ENCODE peak calls at places on chromosome 12, in five cellular contexts. One of them, this sample, is unnamed.

GRCh38 chr12:62737201-62737600 is 197.7 kb downstream of the PPM1H start:
- DNase-seq in sigmoid colon: no peak
- DNase-seq in body of pancreas: no peak
- DNase-seq in HepG2: no peak
- DNase-seq in GM12878: no peak
- DNase-seq in this sample: no peak

GRCh38 chr12:122166422-122167327 is 7.3 kb downstream of the IL31 start:
- DNase-seq in GM12878: peak
- DNase-seq in sigmoid colon: no peak
- DNase-seq in body of pancreas: no peak
- DNase-seq in HepG2: no peak
- DNase-seq in this sample: no peak

GRCh38 chr12:44063671-44064070 is 227.8 kb downstream of the TMEM117 start:
- DNase-seq in HepG2: no peak
- DNase-seq in body of pancreas: no peak
- DNase-seq in sigmoid colon: no peak
- DNase-seq in GM12878: no peak
- DNase-seq in this sample: no peak

GRCh38 chr12:121095544-121096198 is 37.0 kb upstream of the P2RX7 start:
- DNase-seq in GM12878: peak
- DNase-seq in body of pancreas: peak
- DNase-seq in sigmoid colon: peak
- DNase-seq in HepG2: peak
- DNase-seq in this sample: peak

GRCh38 chr12:130573235-130573634 is 142.9 kb downstream of the RIMBP2 start:
- DNase-seq in body of pancreas: no peak
- DNase-seq in GM12878: no peak
- DNase-seq in sigmoid colon: no peak
- DNase-seq in HepG2: no peak
- DNase-seq in this sample: no peak

GRCh38 chr12:124709722-124710656 is 142.6 kb upstream of the NCOR2 start:
- DNase-seq in body of pancreas: no peak
- DNase-seq in GM12878: no peak
- DNase-seq in sigmoid colon: no peak
- DNase-seq in HepG2: no peak
- DNase-seq in this sample: no peak

GRCh38 chr12:4595881-4596280 is 33.9 kb downstream of the DYRK4 start:
- DNase-seq in sigmoid colon: no peak
- DNase-seq in HepG2: no peak
- DNase-seq in body of pancreas: no peak
- DNase-seq in GM12878: no peak
- DNase-seq in this sample: no peak

GRCh38 chr12:15227004-15227679 is 5.9 kb upstream of the RERG start:
- DNase-seq in GM12878: no peak
- DNase-seq in body of pancreas: peak
- DNase-seq in sigmoid colon: peak
- DNase-seq in HepG2: peak
- DNase-seq in this sample: peak

GRCh38 chr12:71027835-71028234 is 107.3 kb upstream of the PTPRR start:
- DNase-seq in HepG2: no peak
- DNase-seq in sigmoid colon: no peak
- DNase-seq in body of pancreas: no peak
- DNase-seq in GM12878: no peak
- DNase-seq in this sample: no peak

GRCh38 chr12:121822393-121823100 is 18.7 kb downstream of the SETD1B start:
- DNase-seq in HepG2: no peak
- DNase-seq in body of pancreas: no peak
- DNase-seq in GM12878: no peak
- DNase-seq in sigmoid colon: no peak
- DNase-seq in this sample: no peak

GRCh38 chr12:122895757-122896636 is at the start of gene VPS37B:
- DNase-seq in GM12878: no peak
- DNase-seq in sigmoid colon: peak
- DNase-seq in HepG2: peak
- DNase-seq in body of pancreas: peak
- DNase-seq in this sample: peak

GRCh38 chr12:99852666-99853065 is 132.1 kb downstream of the ANKS1B start:
- DNase-seq in GM12878: no peak
- DNase-seq in HepG2: no peak
- DNase-seq in body of pancreas: no peak
- DNase-seq in sigmoid colon: no peak
- DNase-seq in this sample: no peak

GRCh38 chr12:42933461-42934081 is 344.0 kb upstream of the PRICKLE1 start:
- DNase-seq in HepG2: no peak
- DNase-seq in sigmoid colon: no peak
- DNase-seq in GM12878: no peak
- DNase-seq in body of pancreas: no peak
- DNase-seq in this sample: no peak

GRCh38 chr12:71688961-71689570 is 3.2 kb downstream of the TMEM19 start:
- DNase-seq in HepG2: no peak
- DNase-seq in sigmoid colon: no peak
- DNase-seq in body of pancreas: no peak
- DNase-seq in GM12878: no peak
- DNase-seq in this sample: no peak

GRCh38 chr12:117189725-117190209 is 503 bp downstream of the FBXO21 start:
- DNase-seq in GM12878: no peak
- DNase-seq in sigmoid colon: peak
- DNase-seq in body of pancreas: peak
- DNase-seq in HepG2: peak
- DNase-seq in this sample: peak

GRCh38 chr12:104975621-104976343 is 10.3 kb upstream of the NOPCHAP1 start:
- DNase-seq in body of pancreas: no peak
- DNase-seq in GM12878: no peak
- DNase-seq in HepG2: no peak
- DNase-seq in sigmoid colon: no peak
- DNase-seq in this sample: no peak

GRCh38 chr12:88934163-88934747 is 354.0 kb upstream of the KITLG start:
- DNase-seq in sigmoid colon: no peak
- DNase-seq in body of pancreas: no peak
- DNase-seq in GM12878: no peak
- DNase-seq in HepG2: no peak
- DNase-seq in this sample: no peak

GRCh38 chr12:119748512-119748911 is 80.6 kb downstream of the PRKAB1 start:
- DNase-seq in sigmoid colon: no peak
- DNase-seq in GM12878: no peak
- DNase-seq in HepG2: no peak
- DNase-seq in body of pancreas: no peak
- DNase-seq in this sample: no peak

GRCh38 chr12:26845984-26846383 is 13.0 kb upstream of the ITPR2 start:
- DNase-seq in GM12878: no peak
- DNase-seq in body of pancreas: peak
- DNase-seq in sigmoid colon: no peak
- DNase-seq in HepG2: peak
- DNase-seq in this sample: peak

GRCh38 chr12:47307680-47308399 is 228.1 kb upstream of the AMIGO2 start:
- DNase-seq in GM12878: peak
- DNase-seq in body of pancreas: peak
- DNase-seq in HepG2: peak
- DNase-seq in sigmoid colon: no peak
- DNase-seq in this sample: peak

GRCh38 chr12:130916251-130916911 is 37.3 kb upstream of the ADGRD1 start:
- DNase-seq in sigmoid colon: peak
- DNase-seq in body of pancreas: peak
- DNase-seq in HepG2: peak
- DNase-seq in GM12878: peak
- DNase-seq in this sample: peak

GRCh38 chr12:97568336-97569180 is 106.0 kb downstream of the RMST start:
- DNase-seq in HepG2: peak
- DNase-seq in GM12878: no peak
- DNase-seq in body of pancreas: peak
- DNase-seq in sigmoid colon: no peak
- DNase-seq in this sample: no peak

GRCh38 chr12:116722245-116722644 is 15.6 kb downstream of the SPRING1 start:
- DNase-seq in body of pancreas: no peak
- DNase-seq in HepG2: no peak
- DNase-seq in GM12878: no peak
- DNase-seq in sigmoid colon: no peak
- DNase-seq in this sample: no peak

GRCh38 chr12:89064151-89064550 is 288.1 kb downstream of the DUSP6 start:
- DNase-seq in GM12878: no peak
- DNase-seq in sigmoid colon: no peak
- DNase-seq in body of pancreas: no peak
- DNase-seq in HepG2: no peak
- DNase-seq in this sample: no peak

GRCh38 chr12:56626691-56627090 is 3.4 kb downstream of the BAZ2A start:
- DNase-seq in body of pancreas: no peak
- DNase-seq in sigmoid colon: no peak
- DNase-seq in HepG2: no peak
- DNase-seq in GM12878: no peak
- DNase-seq in this sample: no peak

GRCh38 chr12:105341010-105341409 is 10.5 kb downstream of the C12orf75 start:
- DNase-seq in body of pancreas: no peak
- DNase-seq in sigmoid colon: no peak
- DNase-seq in HepG2: no peak
- DNase-seq in GM12878: no peak
- DNase-seq in this sample: no peak

GRCh38 chr12:101823891-101824290 is 6.9 kb downstream of the GNPTAB start:
- DNase-seq in sigmoid colon: peak
- DNase-seq in HepG2: peak
- DNase-seq in GM12878: no peak
- DNase-seq in body of pancreas: peak
- DNase-seq in this sample: peak

GRCh38 chr12:57896139-57896436 is 45.3 kb upstream of the ATP23 start:
- DNase-seq in GM12878: no peak
- DNase-seq in body of pancreas: no peak
- DNase-seq in sigmoid colon: no peak
- DNase-seq in HepG2: no peak
- DNase-seq in this sample: no peak

GRCh38 chr12:120579179-120579578 is 2.0 kb downstream of the POP5 start:
- DNase-seq in sigmoid colon: no peak
- DNase-seq in body of pancreas: no peak
- DNase-seq in GM12878: no peak
- DNase-seq in HepG2: no peak
- DNase-seq in this sample: peak

GRCh38 chr12:22299294-22299912 is 35.1 kb downstream of the ST8SIA1 start:
- DNase-seq in sigmoid colon: no peak
- DNase-seq in GM12878: no peak
- DNase-seq in HepG2: no peak
- DNase-seq in body of pancreas: no peak
- DNase-seq in this sample: peak

GRCh38 chr12:33006106-33006505 is 109.5 kb upstream of the PKP2 start:
- DNase-seq in sigmoid colon: no peak
- DNase-seq in HepG2: no peak
- DNase-seq in GM12878: no peak
- DNase-seq in body of pancreas: no peak
- DNase-seq in this sample: no peak

GRCh38 chr12:3998968-3999792 is 126.0 kb upstream of the PARP11 start:
- DNase-seq in body of pancreas: peak
- DNase-seq in sigmoid colon: no peak
- DNase-seq in HepG2: peak
- DNase-seq in GM12878: no peak
- DNase-seq in this sample: no peak

GRCh38 chr12:6383572-6384498 is at the start of gene LTBR:
- DNase-seq in sigmoid colon: peak
- DNase-seq in GM12878: no peak
- DNase-seq in body of pancreas: peak
- DNase-seq in HepG2: peak
- DNase-seq in this sample: peak
- TF ChIP-seq POLR2A in sigmoid colon: peak
- TF ChIP-seq POLR2A in GM12878: no peak
- TF ChIP-seq POLR2A in body of pancreas: peak
- TF ChIP-seq POLR2A in HepG2: peak
- TF ChIP-seq POLR2A in this sample: no peak

GRCh38 chr12:69783365-69783764 is 41.7 kb upstream of the MYRFL start:
- DNase-seq in body of pancreas: no peak
- DNase-seq in HepG2: no peak
- DNase-seq in GM12878: no peak
- DNase-seq in sigmoid colon: no peak
- DNase-seq in this sample: no peak

GRCh38 chr12:69779928-69780327 is 41.3 kb downstream of the RAB3IP start:
- DNase-seq in GM12878: no peak
- DNase-seq in sigmoid colon: no peak
- DNase-seq in HepG2: no peak
- DNase-seq in body of pancreas: no peak
- DNase-seq in this sample: peak
- TF ChIP-seq POLR2A in GM12878: no peak
- TF ChIP-seq POLR2A in sigmoid colon: no peak
- TF ChIP-seq POLR2A in HepG2: no peak
- TF ChIP-seq POLR2A in body of pancreas: no peak
- TF ChIP-seq POLR2A in this sample: no peak

DNA sequence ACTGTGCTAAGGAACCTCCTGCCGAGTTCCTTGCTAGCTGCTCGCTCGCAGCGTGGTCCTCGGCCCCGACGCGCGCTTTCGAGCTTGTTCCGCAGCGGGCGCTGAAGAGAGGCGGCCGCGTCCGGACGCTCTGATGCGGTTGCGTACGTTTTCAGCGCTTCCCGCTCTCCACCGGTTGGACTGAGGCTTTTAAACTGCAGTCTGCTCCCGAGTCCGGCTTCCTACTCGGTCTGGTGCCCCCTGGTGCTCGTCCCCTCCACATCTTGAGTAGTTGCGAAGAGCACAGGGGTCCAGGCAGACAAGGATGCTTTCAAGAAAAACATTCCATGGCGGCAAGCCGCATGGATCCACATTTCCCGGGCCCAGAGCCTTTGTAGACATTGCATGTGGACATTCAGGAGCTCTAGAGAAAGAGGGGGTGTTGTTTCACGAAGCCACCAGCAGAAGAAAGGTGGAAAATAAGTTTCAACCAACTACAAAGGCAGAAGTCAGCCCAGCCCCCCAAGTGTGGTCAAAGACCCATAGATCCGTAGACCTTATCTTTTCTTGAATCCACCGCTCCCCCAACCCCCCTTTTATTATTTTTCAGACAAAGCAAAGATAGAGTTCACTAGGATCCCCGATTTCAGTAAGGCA is 1.1 kb upstream of the WNK1 start:
- DNase-seq in HepG2: peak
- DNase-seq in sigmoid colon: peak
- DNase-seq in GM12878: peak
- DNase-seq in body of pancreas: peak
- DNase-seq in this sample: peak
- TF ChIP-seq POLR2A in HepG2: peak
- TF ChIP-seq POLR2A in sigmoid colon: no peak
- TF ChIP-seq POLR2A in GM12878: peak
- TF ChIP-seq POLR2A in body of pancreas: no peak
- TF ChIP-seq POLR2A in this sample: peak

GRCh38 chr12:66297080-66297479 is 5.2 kb upstream of the HELB start:
- DNase-seq in HepG2: no peak
- DNase-seq in body of pancreas: no peak
- DNase-seq in sigmoid colon: no peak
- DNase-seq in GM12878: no peak
- DNase-seq in this sample: no peak

GRCh38 chr12:66302827-66303169 is 505 bp downstream of the HELB start:
- DNase-seq in GM12878: no peak
- DNase-seq in body of pancreas: no peak
- DNase-seq in sigmoid colon: no peak
- DNase-seq in HepG2: no peak
- DNase-seq in this sample: no peak

GRCh38 chr12:66297923-66298322 is 4.4 kb upstream of the HELB start:
- DNase-seq in HepG2: no peak
- DNase-seq in body of pancreas: no peak
- DNase-seq in GM12878: no peak
- DNase-seq in sigmoid colon: no peak
- DNase-seq in this sample: no peak

GRCh38 chr12:66304296-66304915 is 2.1 kb downstream of the HELB start:
- DNase-seq in sigmoid colon: no peak
- DNase-seq in HepG2: no peak
- DNase-seq in body of pancreas: no peak
- DNase-seq in GM12878: no peak
- DNase-seq in this sample: peak

GRCh38 chr12:66301944-66302826 is at the start of gene HELB:
- DNase-seq in HepG2: peak
- DNase-seq in sigmoid colon: peak
- DNase-seq in GM12878: peak
- DNase-seq in body of pancreas: peak
- DNase-seq in this sample: peak
- TF ChIP-seq POLR2A in HepG2: peak
- TF ChIP-seq POLR2A in sigmoid colon: no peak
- TF ChIP-seq POLR2A in GM12878: peak
- TF ChIP-seq POLR2A in body of pancreas: peak
- TF ChIP-seq POLR2A in this sample: peak

This sample was measured in erythroblast.